ENCODE peak calls at places on chromosomes 13 and 19, in seven cellular contexts. D is natural killer cell treated with Interleukin-12 subunit alpha and Interleukin-12 subunit beta and Interleukin-15 and Interleukin-18, amount 100 ng/mL, for 72 hours; R is T-cell; I is astrocyte of the hippocampus; W is myocyte; V is LoVo; G is T-helper 2 cell. T is an unnamed sample.

GRCh38 chr19:33887891-33888290 is 91.2 kb downstream of the KCTD15 start:
- DNase-seq in D (no peak), R (no peak), I (peak; percentile 15), W (no peak), V (no peak), G (no peak), T (no peak)

GRCh38 chr19:50328257-50329145 is 676 bp downstream of the KCNC3 start:
- DNase-seq in D (no peak), R (no peak), I (peak; percentile 27), W (no peak), V (no peak), G (no peak), T (peak; percentile 86)

GRCh38 chr13:79194272-79194671 is 211.8 kb downstream of the RBM26 start:
- DNase-seq in D (peak; percentile 63), R (peak; percentile 14), I (no peak), W (no peak), V (no peak), G (no peak), T (no peak)

GRCh38 chr13:109481046-109481445 is 305.3 kb downstream of the IRS2 start:
- DNase-seq in D (no peak), R (no peak), I (peak; percentile 13), W (no peak), V (no peak), G (no peak), T (no peak)

GRCh38 chr13:110070511-110071120 is 236.3 kb downstream of the COL4A1 start:
- DNase-seq in D (no peak), R (no peak), I (peak; percentile 72), W (peak; percentile 75), V (peak; percentile 7), G (no peak), T (peak; percentile 36)

GRCh38 chr19:49881186-49881585 is 3.7 kb downstream of the TBC1D17 start:
- DNase-seq in D (no peak), R (no peak), I (no peak), W (no peak), V (no peak), G (no peak), T (no peak)

GRCh38 chr19:18687740-18688465 is 4.4 kb downstream of the CRTC1 start:
- DNase-seq in D (no peak), R (no peak), I (no peak), W (no peak), V (no peak), G (no peak), T (no peak)

GRCh38 chr13:60398949-60399589 is 2.0 kb downstream of the TDRD3 start:
- DNase-seq in D (no peak), R (no peak), I (peak; percentile 9), W (no peak), V (no peak), G (no peak), T (peak; percentile 56)

GRCh38 chr19:49506575-49507105 is 5.8 kb upstream of the FCGRT start:
- DNase-seq in D (peak; percentile 83), R (peak; percentile 67), I (peak; percentile 59), W (peak; percentile 48), V (no peak), G (peak; percentile 44), T (peak; percentile 90)

GRCh38 chr19:35346193-35347052 is 1.3 kb upstream of the FFAR1 start:
- DNase-seq in D (peak; percentile 89), R (peak; percentile 73), I (no peak), W (no peak), V (no peak), G (peak; percentile 38), T (no peak)

GRCh38 chr19:7394728-7395359 is 46.1 kb downstream of the ARHGEF18 start:
- DNase-seq in D (peak; percentile 92), R (peak; percentile 78), I (peak; percentile 97), W (peak; percentile 92), V (peak; percentile 92), G (peak; percentile 82), T (peak; percentile 99)

GRCh38 chr13:99600318-99600717 is 99.0 kb downstream of the TM9SF2 start:
- DNase-seq in D (no peak), R (no peak), I (no peak), W (no peak), V (no peak), G (no peak), T (no peak)

GRCh38 chr19:623175-623916 is 10.0 kb downstream of the POLRMT start:
- DNase-seq in D (no peak), R (no peak), I (no peak), W (no peak), V (no peak), G (no peak), T (no peak)

GRCh38 chr13:45238945-45239795 is 38.3 kb upstream of the KCTD4 start:
- DNase-seq in D (no peak), R (no peak), I (peak; percentile 58), W (peak; percentile 26), V (no peak), G (no peak), T (peak; percentile 85)

GRCh38 chr13:23020246-23020843 is 160.4 kb upstream of the SGCG start:
- DNase-seq in D (no peak), R (no peak), I (peak; percentile 81), W (peak; percentile 67), V (peak; percentile 49), G (no peak), T (no peak)

T was measured in osteoblast.